ENCODE peak calls at places on chromosomes 16 and 17, in eight cellular contexts. One of them, this sample, is unnamed.

GRCh38 chr17:78933959-78934568 is 8.9 kb upstream of the TIMP2 start:
- DNase-seq in cardiac fibroblast: peak; percentile 99
- DNase-seq in dorsolateral prefrontal cortex: peak; percentile 63
- DNase-seq in EL: peak; percentile 99
- DNase-seq in activated CD8-positive, alpha-beta T cell treated with anti-CD3 and anti-CD28 coated beads for 36 hours: no peak
- DNase-seq in right atrium auricular region: peak; percentile 98
- DNase-seq in activated CD8-positive, alpha-beta memory T cell treated with anti-CD3 and anti-CD28 coated beads for 1 hour: no peak
- DNase-seq in activated CD4-positive, alpha-beta T cell treated with anti-CD3 and anti-CD28 coated beads for 4 hours: no peak
- DNase-seq in this sample: peak; percentile 99

GRCh38 chr17:50950002-50950877 is 84.1 kb upstream of the TOB1 start:
- DNase-seq in activated CD8-positive, alpha-beta memory T cell treated with anti-CD3 and anti-CD28 coated beads for 1 hour: peak; percentile 29
- DNase-seq in activated CD4-positive, alpha-beta T cell treated with anti-CD3 and anti-CD28 coated beads for 4 hours: peak; percentile 41
- DNase-seq in right atrium auricular region: peak; percentile 80
- DNase-seq in activated CD8-positive, alpha-beta T cell treated with anti-CD3 and anti-CD28 coated beads for 36 hours: peak; percentile 69
- DNase-seq in cardiac fibroblast: peak; percentile 95
- DNase-seq in EL: peak; percentile 93
- DNase-seq in dorsolateral prefrontal cortex: peak; percentile 67
- DNase-seq in this sample: peak; percentile 88

GRCh38 chr16:12362482-12363458 is 386.2 kb downstream of the SNX29 start:
- DNase-seq in activated CD8-positive, alpha-beta memory T cell treated with anti-CD3 and anti-CD28 coated beads for 1 hour: no peak
- DNase-seq in dorsolateral prefrontal cortex: no peak
- DNase-seq in EL: no peak
- DNase-seq in cardiac fibroblast: peak; percentile 23
- DNase-seq in activated CD4-positive, alpha-beta T cell treated with anti-CD3 and anti-CD28 coated beads for 4 hours: no peak
- DNase-seq in right atrium auricular region: peak; percentile 79
- DNase-seq in activated CD8-positive, alpha-beta T cell treated with anti-CD3 and anti-CD28 coated beads for 36 hours: no peak
- DNase-seq in this sample: no peak

GRCh38 chr17:32007463-32008298 is 498 bp downstream of the LRRC37B start:
- DNase-seq in cardiac fibroblast: peak; percentile 33
- DNase-seq in EL: peak; percentile 32
- DNase-seq in activated CD8-positive, alpha-beta T cell treated with anti-CD3 and anti-CD28 coated beads for 36 hours: peak; percentile 70
- DNase-seq in right atrium auricular region: no peak
- DNase-seq in activated CD8-positive, alpha-beta memory T cell treated with anti-CD3 and anti-CD28 coated beads for 1 hour: peak; percentile 8
- DNase-seq in dorsolateral prefrontal cortex: no peak
- DNase-seq in activated CD4-positive, alpha-beta T cell treated with anti-CD3 and anti-CD28 coated beads for 4 hours: peak; percentile 30
- DNase-seq in this sample: peak; percentile 52

GRCh38 chr16:59368586-59368985 is 634.5 kb upstream of the GOT2 start:
- DNase-seq in activated CD4-positive, alpha-beta T cell treated with anti-CD3 and anti-CD28 coated beads for 4 hours: no peak
- DNase-seq in dorsolateral prefrontal cortex: no peak
- DNase-seq in right atrium auricular region: no peak
- DNase-seq in activated CD8-positive, alpha-beta memory T cell treated with anti-CD3 and anti-CD28 coated beads for 1 hour: no peak
- DNase-seq in activated CD8-positive, alpha-beta T cell treated with anti-CD3 and anti-CD28 coated beads for 36 hours: no peak
- DNase-seq in EL: no peak
- DNase-seq in cardiac fibroblast: no peak
- DNase-seq in this sample: no peak

GRCh38 chr16:1964046-1964505 is 550 bp downstream of the RPS2 start:
- DNase-seq in right atrium auricular region: no peak
- DNase-seq in activated CD4-positive, alpha-beta T cell treated with anti-CD3 and anti-CD28 coated beads for 4 hours: peak; percentile 45
- DNase-seq in EL: no peak
- DNase-seq in activated CD8-positive, alpha-beta memory T cell treated with anti-CD3 and anti-CD28 coated beads for 1 hour: no peak
- DNase-seq in dorsolateral prefrontal cortex: no peak
- DNase-seq in activated CD8-positive, alpha-beta T cell treated with anti-CD3 and anti-CD28 coated beads for 36 hours: peak; percentile 40
- DNase-seq in cardiac fibroblast: peak; percentile 43
- DNase-seq in this sample: peak; percentile 26

GRCh38 chr17:4735825-4736651 is 3.6 kb upstream of the ZMYND15 start:
- DNase-seq in cardiac fibroblast: no peak
- DNase-seq in right atrium auricular region: no peak
- DNase-seq in activated CD8-positive, alpha-beta memory T cell treated with anti-CD3 and anti-CD28 coated beads for 1 hour: no peak
- DNase-seq in activated CD4-positive, alpha-beta T cell treated with anti-CD3 and anti-CD28 coated beads for 4 hours: no peak
- DNase-seq in EL: no peak
- DNase-seq in dorsolateral prefrontal cortex: no peak
- DNase-seq in activated CD8-positive, alpha-beta T cell treated with anti-CD3 and anti-CD28 coated beads for 36 hours: peak; percentile 29
- DNase-seq in this sample: no peak

GRCh38 chr17:37516131-37516561 is 26.5 kb downstream of the DUSP14 start:
- DNase-seq in right atrium auricular region: no peak
- DNase-seq in activated CD8-positive, alpha-beta T cell treated with anti-CD3 and anti-CD28 coated beads for 36 hours: no peak
- DNase-seq in EL: peak; percentile 53
- DNase-seq in activated CD8-positive, alpha-beta memory T cell treated with anti-CD3 and anti-CD28 coated beads for 1 hour: no peak
- DNase-seq in activated CD4-positive, alpha-beta T cell treated with anti-CD3 and anti-CD28 coated beads for 4 hours: no peak
- DNase-seq in dorsolateral prefrontal cortex: no peak
- DNase-seq in cardiac fibroblast: no peak
- DNase-seq in this sample: peak; percentile 12